ENCODE peak calls at places on chromosomes 2 and 18, in five cellular contexts. One of them, this sample, is unnamed.
A peak's percentile ranks its signal among the peaks of the same experiment; 100 is the strongest.

GRCh38 chr18:30687501-30687900 is 355.0 kb downstream of the DSC3 start:
- DNase-seq in small intestine: no peak
- DNase-seq in iPS DF 6.9: no peak
- DNase-seq in cardiac muscle cell: no peak
- DNase-seq in psoas muscle: no peak
- DNase-seq in this sample: no peak

GRCh38 chr18:79518683-79519128 is 123.0 kb downstream of the NFATC1 start:
- DNase-seq in small intestine: no peak
- DNase-seq in iPS DF 6.9: no peak
- DNase-seq in cardiac muscle cell: no peak
- DNase-seq in psoas muscle: no peak
- DNase-seq in this sample: no peak

GRCh38 chr2:46770622-46771021 is 145.0 kb downstream of the MCFD2 start:
- DNase-seq in small intestine: no peak
- DNase-seq in iPS DF 6.9: no peak
- DNase-seq in cardiac muscle cell: no peak
- DNase-seq in psoas muscle: no peak
- DNase-seq in this sample: no peak

GRCh38 chr2:37635359-37636208 is 35.9 kb downstream of the CDC42EP3 start:
- DNase-seq in small intestine: peak; percentile 22
- DNase-seq in iPS DF 6.9: no peak
- DNase-seq in cardiac muscle cell: no peak
- DNase-seq in psoas muscle: no peak
- DNase-seq in this sample: peak; percentile 49

GRCh38 chr18:44325903-44326650 is 354.6 kb upstream of the SETBP1 start:
- DNase-seq in small intestine: peak; percentile 74
- DNase-seq in iPS DF 6.9: peak; percentile 67
- DNase-seq in cardiac muscle cell: peak; percentile 80
- DNase-seq in psoas muscle: peak; percentile 49
- DNase-seq in this sample: peak; percentile 64

GRCh38 chr2:224072541-224073188 is 33.6 kb upstream of the SERPINE2 start:
- DNase-seq in small intestine: no peak
- DNase-seq in iPS DF 6.9: no peak
- DNase-seq in cardiac muscle cell: no peak
- DNase-seq in psoas muscle: peak; percentile 59
- DNase-seq in this sample: peak; percentile 19

GRCh38 chr2:24926602-24927252 is 6.7 kb upstream of the ADCY3 start:
- DNase-seq in small intestine: peak; percentile 20
- DNase-seq in iPS DF 6.9: no peak
- DNase-seq in cardiac muscle cell: no peak
- DNase-seq in psoas muscle: peak; percentile 88
- DNase-seq in this sample: peak; percentile 70

GRCh38 chr2:33788044-33788443 is 188.9 kb upstream of the FAM98A start:
- DNase-seq in small intestine: no peak
- DNase-seq in iPS DF 6.9: no peak
- DNase-seq in cardiac muscle cell: no peak
- DNase-seq in psoas muscle: no peak
- DNase-seq in this sample: no peak

GRCh38 chr2:24814498-24814897 is 21.3 kb downstream of the CENPO start:
- DNase-seq in small intestine: no peak
- DNase-seq in iPS DF 6.9: no peak
- DNase-seq in cardiac muscle cell: no peak
- DNase-seq in psoas muscle: no peak
- DNase-seq in this sample: peak; percentile 2

GRCh38 chr18:21194871-21195771 is 46.9 kb upstream of the GREB1L start:
- DNase-seq in small intestine: peak; percentile 32
- DNase-seq in iPS DF 6.9: no peak
- DNase-seq in cardiac muscle cell: peak; percentile 56
- DNase-seq in psoas muscle: no peak
- DNase-seq in this sample: no peak

GRCh38 chr2:52220393-52220792 is 1188.5 kb upstream of the NRXN1 start:
- DNase-seq in small intestine: no peak
- DNase-seq in iPS DF 6.9: no peak
- DNase-seq in cardiac muscle cell: peak; percentile 2
- DNase-seq in psoas muscle: no peak
- DNase-seq in this sample: peak; percentile 9

GRCh38 chr2:127864877-127865276 is 6.9 kb upstream of the POLR2D start:
- DNase-seq in small intestine: peak; percentile 89
- DNase-seq in iPS DF 6.9: no peak
- DNase-seq in cardiac muscle cell: no peak
- DNase-seq in psoas muscle: peak; percentile 64
- DNase-seq in this sample: no peak

GRCh38 chr2:39228413-39229209 is 15.2 kb downstream of the CDKL4 start:
- DNase-seq in small intestine: peak; percentile 31
- DNase-seq in iPS DF 6.9: peak; percentile 45
- DNase-seq in cardiac muscle cell: peak; percentile 12
- DNase-seq in psoas muscle: no peak
- DNase-seq in this sample: no peak

GRCh38 chr2:60370835-60371618 is 182.4 kb downstream of the BCL11A start:
- DNase-seq in small intestine: no peak
- DNase-seq in iPS DF 6.9: no peak
- DNase-seq in cardiac muscle cell: no peak
- DNase-seq in psoas muscle: no peak
- DNase-seq in this sample: no peak
- H3K4me3 ChIP-seq in small intestine: no peak overlapping the region
- H3K4me3 ChIP-seq in iPS DF 6.9: no peak overlapping the region
- H3K4me3 ChIP-seq in cardiac muscle cell: no peak overlapping the region
- H3K4me3 ChIP-seq in psoas muscle: no peak overlapping the region
- H3K4me3 ChIP-seq in this sample: no peak overlapping the region

DNA sequence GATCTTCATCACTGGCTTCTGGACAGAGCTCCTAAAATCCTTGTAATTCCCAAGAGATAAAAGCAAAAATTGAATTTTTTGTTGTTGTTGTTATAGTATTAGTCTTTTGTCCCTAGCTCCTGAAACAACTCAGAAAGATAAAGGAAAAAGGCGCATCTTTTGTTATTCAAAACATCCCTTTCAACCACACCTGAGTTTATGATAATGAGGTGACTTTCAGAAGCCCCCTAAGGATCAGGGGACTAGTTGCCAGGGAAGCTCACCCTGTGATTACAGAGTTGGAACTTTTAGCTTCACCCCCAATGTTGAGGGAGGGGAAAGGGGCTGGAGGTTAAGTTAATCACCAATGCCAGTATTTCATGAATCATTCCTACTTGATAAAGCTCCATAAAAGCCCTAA is 10.3 kb upstream of the CERKL start:
- DNase-seq in small intestine: no peak
- DNase-seq in iPS DF 6.9: no peak
- DNase-seq in cardiac muscle cell: no peak
- DNase-seq in psoas muscle: no peak
- DNase-seq in this sample: no peak
- H3K4me3 ChIP-seq in small intestine: no peak overlapping the region
- H3K4me3 ChIP-seq in iPS DF 6.9: no peak overlapping the region
- H3K4me3 ChIP-seq in cardiac muscle cell: no peak overlapping the region
- H3K4me3 ChIP-seq in psoas muscle: no peak overlapping the region
- H3K4me3 ChIP-seq in this sample: no peak overlapping the region

DNA sequence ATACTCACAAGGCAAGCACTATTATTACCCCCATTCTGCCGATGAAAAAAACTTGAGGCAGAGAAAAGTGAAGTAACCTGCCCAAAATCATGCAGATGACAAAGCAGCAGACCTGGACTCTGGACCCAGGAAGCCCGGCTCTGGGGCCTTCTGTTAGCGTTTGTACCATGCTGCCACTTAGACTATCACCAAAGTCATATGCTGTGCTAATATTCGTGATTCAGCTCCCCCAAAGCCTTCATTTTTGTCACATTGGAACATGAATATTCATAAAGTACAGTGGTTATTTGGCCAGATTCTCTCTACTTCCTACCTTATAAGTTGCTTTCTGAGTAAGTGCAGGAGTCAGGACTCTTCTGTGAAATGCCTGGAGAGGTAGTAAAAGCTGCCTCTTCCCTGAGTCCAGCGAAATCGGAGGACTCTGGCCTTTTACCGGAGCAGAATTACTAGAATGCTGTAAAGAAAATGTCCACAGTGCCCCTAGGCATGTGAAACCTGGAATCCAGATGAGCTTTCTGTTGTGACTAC is 86.7 kb downstream of the FTCDNL1 start:
- DNase-seq in small intestine: no peak
- DNase-seq in iPS DF 6.9: no peak
- DNase-seq in cardiac muscle cell: no peak
- DNase-seq in psoas muscle: no peak
- DNase-seq in this sample: no peak
- H3K4me3 ChIP-seq in small intestine: no peak overlapping the region
- H3K4me3 ChIP-seq in iPS DF 6.9: no peak overlapping the region
- H3K4me3 ChIP-seq in cardiac muscle cell: no peak overlapping the region
- H3K4me3 ChIP-seq in psoas muscle: no peak overlapping the region
- H3K4me3 ChIP-seq in this sample: no peak overlapping the region

DNA sequence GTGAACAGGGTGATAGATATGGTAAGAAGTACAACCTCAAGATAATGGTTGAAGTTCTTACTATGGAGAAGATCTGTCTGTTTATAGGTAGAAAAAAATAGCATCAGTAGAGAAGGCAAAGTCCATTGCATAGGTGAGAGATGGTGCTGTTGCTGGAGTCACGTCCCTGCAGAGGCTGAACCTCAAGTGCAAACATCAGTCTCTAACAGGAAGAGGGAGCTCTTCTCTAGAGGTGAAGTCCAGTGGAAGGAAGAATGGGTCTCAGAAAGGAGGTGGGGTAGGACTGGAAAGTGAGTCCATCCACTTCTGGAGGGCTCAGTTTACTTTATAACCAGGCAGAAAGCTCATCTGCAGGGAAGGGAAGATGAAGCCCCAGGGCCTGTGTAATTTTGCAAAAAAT is 337.7 kb downstream of the MEIS1 start:
- DNase-seq in small intestine: peak; percentile 2
- DNase-seq in iPS DF 6.9: no peak
- DNase-seq in cardiac muscle cell: no peak
- DNase-seq in psoas muscle: no peak
- DNase-seq in this sample: no peak
- H3K4me3 ChIP-seq in small intestine: no peak overlapping the region
- H3K4me3 ChIP-seq in iPS DF 6.9: no peak overlapping the region
- H3K4me3 ChIP-seq in cardiac muscle cell: no peak overlapping the region
- H3K4me3 ChIP-seq in psoas muscle: no peak overlapping the region
- H3K4me3 ChIP-seq in this sample: no peak overlapping the region

GRCh38 chr2:11743531-11743815 is 3.0 kb upstream of the LPIN1 start:
- DNase-seq in small intestine: no peak
- DNase-seq in iPS DF 6.9: no peak
- DNase-seq in cardiac muscle cell: no peak
- DNase-seq in psoas muscle: peak; percentile 23
- DNase-seq in this sample: no peak

GRCh38 chr2:11745613-11746375 is 638 bp upstream of the LPIN1 start:
- DNase-seq in small intestine: no peak
- DNase-seq in iPS DF 6.9: no peak
- DNase-seq in cardiac muscle cell: no peak
- DNase-seq in psoas muscle: peak; percentile 56
- DNase-seq in this sample: no peak

GRCh38 chr2:11743846-11744553 is 2.4 kb upstream of the LPIN1 start:
- DNase-seq in small intestine: peak; percentile 99
- DNase-seq in iPS DF 6.9: no peak
- DNase-seq in cardiac muscle cell: peak; percentile 90
- DNase-seq in psoas muscle: peak; percentile 98
- DNase-seq in this sample: peak; percentile 95

GRCh38 chr2:11746376-11746806 is at the start of gene LPIN1:
- DNase-seq in small intestine: peak; percentile 87
- DNase-seq in iPS DF 6.9: no peak
- DNase-seq in cardiac muscle cell: peak; percentile 95
- DNase-seq in psoas muscle: peak; percentile 95
- DNase-seq in this sample: peak; percentile 91

DNA sequence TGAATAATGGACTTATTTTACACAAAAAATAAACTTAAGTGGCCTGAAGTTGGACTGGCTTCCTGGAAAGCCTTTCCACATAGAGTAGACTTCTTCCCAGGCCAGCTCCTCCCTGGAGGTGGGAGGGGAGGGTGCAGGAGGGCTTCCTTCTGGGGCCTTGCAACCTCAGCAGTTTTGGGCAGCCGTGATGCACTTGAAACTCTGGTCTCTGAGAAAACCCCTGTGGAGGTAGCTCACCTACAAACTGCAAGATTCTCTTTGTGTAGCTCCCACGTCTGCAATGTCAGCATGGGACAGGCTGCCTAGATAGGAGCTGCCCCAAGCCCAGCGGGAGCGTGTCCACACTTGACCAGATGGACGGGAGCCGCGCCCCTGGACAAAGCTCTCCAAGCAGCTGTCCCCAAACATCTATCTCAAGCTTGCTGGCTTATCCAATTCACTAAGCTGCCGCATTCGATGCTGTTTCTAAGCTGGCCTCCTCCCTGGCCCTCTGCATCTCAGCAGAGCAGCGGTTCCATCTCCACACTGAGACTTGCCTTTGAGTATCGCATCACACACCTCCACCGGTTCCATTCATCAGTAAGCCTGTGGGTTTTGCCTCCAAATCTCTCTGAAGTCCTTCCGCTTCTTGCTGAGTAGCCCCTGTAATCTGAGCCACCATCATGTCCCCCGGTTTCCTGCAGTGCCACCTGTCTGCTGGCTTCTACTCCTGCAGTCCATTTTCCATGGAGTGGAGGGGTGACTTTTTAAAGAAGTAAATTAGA is 1.6 kb upstream of the LPIN1 start:
- DNase-seq in small intestine: peak; percentile 13
- DNase-seq in iPS DF 6.9: no peak
- DNase-seq in cardiac muscle cell: peak; percentile 62
- DNase-seq in psoas muscle: peak; percentile 71
- DNase-seq in this sample: no peak
- H3K4me3 ChIP-seq in small intestine: no peak overlapping the region
- H3K4me3 ChIP-seq in iPS DF 6.9: no peak overlapping the region
- H3K4me3 ChIP-seq in cardiac muscle cell: no peak overlapping the region
- H3K4me3 ChIP-seq in psoas muscle: peak overlapping the region; percentile 54
- H3K4me3 ChIP-seq in this sample: no peak overlapping the region

DNA sequence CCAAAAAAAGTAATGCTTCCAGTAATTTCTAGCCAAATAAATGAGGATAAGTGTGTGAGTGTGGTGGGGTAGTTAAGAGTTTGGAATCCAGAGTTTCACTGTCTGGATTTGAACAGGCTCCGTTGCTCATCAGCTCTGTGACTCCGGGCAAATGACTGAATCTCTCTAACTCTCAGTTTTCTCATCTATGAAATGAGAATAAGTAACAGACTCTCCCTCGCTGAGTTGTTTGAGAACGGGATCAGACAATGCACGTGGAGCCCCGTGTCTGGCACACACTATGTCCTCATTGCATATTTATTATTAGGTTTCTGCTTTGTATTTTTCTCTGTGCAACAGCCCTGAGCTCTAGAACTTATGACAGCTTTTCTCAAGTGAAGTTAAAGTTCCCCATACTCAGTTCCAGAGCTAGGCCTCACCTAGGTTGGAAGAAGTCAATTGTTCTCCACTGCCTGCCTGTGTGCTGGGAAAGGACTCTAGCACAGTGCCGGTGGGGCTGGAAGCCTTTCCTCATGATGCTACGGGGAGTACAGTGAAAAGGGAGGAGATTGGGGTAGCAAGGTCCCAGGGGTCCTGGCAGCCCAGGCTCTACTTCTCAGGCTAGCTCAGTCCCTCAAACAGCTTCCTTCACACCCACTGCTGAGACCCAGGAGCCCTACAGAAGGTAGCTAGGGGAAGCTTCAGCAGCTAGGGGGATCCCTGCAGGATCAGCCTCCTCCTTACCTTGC is 1.7 kb upstream of the ICOS start:
- DNase-seq in small intestine: no peak
- DNase-seq in iPS DF 6.9: no peak
- DNase-seq in cardiac muscle cell: no peak
- DNase-seq in psoas muscle: no peak
- DNase-seq in this sample: no peak
- H3K4me3 ChIP-seq in small intestine: no peak overlapping the region
- H3K4me3 ChIP-seq in iPS DF 6.9: no peak overlapping the region
- H3K4me3 ChIP-seq in cardiac muscle cell: no peak overlapping the region
- H3K4me3 ChIP-seq in psoas muscle: no peak overlapping the region
- H3K4me3 ChIP-seq in this sample: no peak overlapping the region

DNA sequence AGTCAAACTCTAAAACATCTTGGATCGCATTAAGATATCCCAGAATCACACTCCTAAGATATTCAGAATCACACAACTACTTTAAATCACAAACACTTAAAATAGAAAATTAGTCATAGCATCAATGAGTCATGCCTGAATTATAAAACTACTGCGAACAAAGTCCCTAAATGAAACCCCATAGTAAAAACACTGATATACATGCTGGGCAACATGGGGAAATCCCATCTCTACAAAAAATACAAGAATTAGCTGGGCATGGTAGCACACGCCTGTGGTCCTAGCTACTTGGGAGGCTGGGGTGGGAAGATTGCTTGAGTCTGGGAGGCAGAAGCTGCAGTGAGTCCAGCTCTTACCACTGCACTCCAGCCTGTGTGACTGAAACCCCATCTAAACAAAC is 101.7 kb downstream of the COBLL1 start:
- DNase-seq in small intestine: peak; percentile 68
- DNase-seq in iPS DF 6.9: no peak
- DNase-seq in cardiac muscle cell: no peak
- DNase-seq in psoas muscle: no peak
- DNase-seq in this sample: no peak
- H3K4me3 ChIP-seq in small intestine: no peak overlapping the region
- H3K4me3 ChIP-seq in iPS DF 6.9: no peak overlapping the region
- H3K4me3 ChIP-seq in cardiac muscle cell: no peak overlapping the region
- H3K4me3 ChIP-seq in psoas muscle: no peak overlapping the region
- H3K4me3 ChIP-seq in this sample: no peak overlapping the region

This sample was measured in uterus.